ENCODE peak calls at places on chromosomes 1 and 21, in seven cellular contexts. One of them, this sample, is unnamed.

GRCh38 chr21:43981871-43982210 is 30.3 kb upstream of the TRAPPC10 start:
- DNase-seq in right lobe of liver: no peak
- DNase-seq in activated CD8-positive, alpha-beta memory T cell treated with anti-CD3 and anti-CD28 coated beads, Interleukin-2, amount 50 U/mL, for 48 hours: no peak
- DNase-seq in astrocyte of the spinal cord: no peak
- DNase-seq in heart left ventricle: no peak
- DNase-seq in B cell: no peak
- DNase-seq in IMR-90: no peak
- DNase-seq in this sample: no peak

GRCh38 chr1:230084408-230085177 is 17.6 kb downstream of the GALNT2 start:
- DNase-seq in right lobe of liver: no peak
- DNase-seq in activated CD8-positive, alpha-beta memory T cell treated with anti-CD3 and anti-CD28 coated beads, Interleukin-2, amount 50 U/mL, for 48 hours: peak
- DNase-seq in astrocyte of the spinal cord: peak
- DNase-seq in heart left ventricle: no peak
- DNase-seq in B cell: no peak
- DNase-seq in IMR-90: peak
- DNase-seq in this sample: peak

GRCh38 chr1:214466759-214467585 is 84.4 kb downstream of the PTPN14 start:
- DNase-seq in right lobe of liver: no peak
- DNase-seq in activated CD8-positive, alpha-beta memory T cell treated with anti-CD3 and anti-CD28 coated beads, Interleukin-2, amount 50 U/mL, for 48 hours: no peak
- DNase-seq in astrocyte of the spinal cord: no peak
- DNase-seq in heart left ventricle: no peak
- DNase-seq in B cell: no peak
- DNase-seq in IMR-90: no peak
- DNase-seq in this sample: no peak

GRCh38 chr1:9075023-9075422 is 5.6 kb upstream of the SLC2A5 start:
- DNase-seq in right lobe of liver: no peak
- DNase-seq in activated CD8-positive, alpha-beta memory T cell treated with anti-CD3 and anti-CD28 coated beads, Interleukin-2, amount 50 U/mL, for 48 hours: no peak
- DNase-seq in astrocyte of the spinal cord: no peak
- DNase-seq in heart left ventricle: no peak
- DNase-seq in B cell: peak
- DNase-seq in IMR-90: no peak
- DNase-seq in this sample: no peak

GRCh38 chr21:29205009-29205408 is 74.6 kb downstream of the MAP3K7CL start:
- DNase-seq in right lobe of liver: no peak
- DNase-seq in activated CD8-positive, alpha-beta memory T cell treated with anti-CD3 and anti-CD28 coated beads, Interleukin-2, amount 50 U/mL, for 48 hours: no peak
- DNase-seq in astrocyte of the spinal cord: no peak
- DNase-seq in heart left ventricle: no peak
- DNase-seq in B cell: no peak
- DNase-seq in IMR-90: no peak
- DNase-seq in this sample: no peak

GRCh38 chr1:208172389-208173140 is 71.6 kb downstream of the PLXNA2 start:
- DNase-seq in right lobe of liver: no peak
- DNase-seq in activated CD8-positive, alpha-beta memory T cell treated with anti-CD3 and anti-CD28 coated beads, Interleukin-2, amount 50 U/mL, for 48 hours: no peak
- DNase-seq in astrocyte of the spinal cord: no peak
- DNase-seq in heart left ventricle: no peak
- DNase-seq in B cell: no peak
- DNase-seq in IMR-90: peak
- DNase-seq in this sample: no peak

GRCh38 chr1:40094481-40095110 is 2.5 kb downstream of the PPT1 start:
- DNase-seq in right lobe of liver: no peak
- DNase-seq in activated CD8-positive, alpha-beta memory T cell treated with anti-CD3 and anti-CD28 coated beads, Interleukin-2, amount 50 U/mL, for 48 hours: no peak
- DNase-seq in astrocyte of the spinal cord: no peak
- DNase-seq in heart left ventricle: no peak
- DNase-seq in B cell: no peak
- DNase-seq in IMR-90: no peak
- DNase-seq in this sample: no peak

GRCh38 chr1:21852282-21853129 is 40.4 kb downstream of the LDLRAD2 start:
- DNase-seq in right lobe of liver: no peak
- DNase-seq in activated CD8-positive, alpha-beta memory T cell treated with anti-CD3 and anti-CD28 coated beads, Interleukin-2, amount 50 U/mL, for 48 hours: no peak
- DNase-seq in astrocyte of the spinal cord: no peak
- DNase-seq in heart left ventricle: no peak
- DNase-seq in B cell: peak
- DNase-seq in IMR-90: no peak
- DNase-seq in this sample: no peak

GRCh38 chr1:92446990-92447681 is 39.6 kb downstream of the GFI1 start:
- DNase-seq in right lobe of liver: no peak
- DNase-seq in activated CD8-positive, alpha-beta memory T cell treated with anti-CD3 and anti-CD28 coated beads, Interleukin-2, amount 50 U/mL, for 48 hours: no peak
- DNase-seq in astrocyte of the spinal cord: no peak
- DNase-seq in heart left ventricle: no peak
- DNase-seq in B cell: no peak
- DNase-seq in IMR-90: peak
- DNase-seq in this sample: no peak

GRCh38 chr1:224726783-224727182 is 110.7 kb downstream of the CNIH3 start:
- DNase-seq in right lobe of liver: no peak
- DNase-seq in activated CD8-positive, alpha-beta memory T cell treated with anti-CD3 and anti-CD28 coated beads, Interleukin-2, amount 50 U/mL, for 48 hours: no peak
- DNase-seq in astrocyte of the spinal cord: peak
- DNase-seq in heart left ventricle: no peak
- DNase-seq in B cell: no peak
- DNase-seq in IMR-90: peak
- DNase-seq in this sample: no peak

GRCh38 chr1:240602189-240602588 is 9.8 kb downstream of the GREM2 start:
- DNase-seq in right lobe of liver: no peak
- DNase-seq in activated CD8-positive, alpha-beta memory T cell treated with anti-CD3 and anti-CD28 coated beads, Interleukin-2, amount 50 U/mL, for 48 hours: no peak
- DNase-seq in astrocyte of the spinal cord: peak
- DNase-seq in heart left ventricle: no peak
- DNase-seq in B cell: no peak
- DNase-seq in IMR-90: peak
- DNase-seq in this sample: no peak

GRCh38 chr1:87706198-87706597 is 377.5 kb downstream of the LMO4 start:
- DNase-seq in right lobe of liver: no peak
- DNase-seq in activated CD8-positive, alpha-beta memory T cell treated with anti-CD3 and anti-CD28 coated beads, Interleukin-2, amount 50 U/mL, for 48 hours: no peak
- DNase-seq in astrocyte of the spinal cord: peak
- DNase-seq in heart left ventricle: no peak
- DNase-seq in B cell: no peak
- DNase-seq in IMR-90: peak
- DNase-seq in this sample: no peak

GRCh38 chr1:232617237-232617636 is 12.7 kb downstream of the SIPA1L2 start:
- DNase-seq in right lobe of liver: no peak
- DNase-seq in activated CD8-positive, alpha-beta memory T cell treated with anti-CD3 and anti-CD28 coated beads, Interleukin-2, amount 50 U/mL, for 48 hours: no peak
- DNase-seq in astrocyte of the spinal cord: no peak
- DNase-seq in heart left ventricle: no peak
- DNase-seq in B cell: no peak
- DNase-seq in IMR-90: no peak
- DNase-seq in this sample: no peak

GRCh38 chr1:226603030-226603960 is 54.7 kb downstream of the STUM start:
- DNase-seq in right lobe of liver: peak
- DNase-seq in activated CD8-positive, alpha-beta memory T cell treated with anti-CD3 and anti-CD28 coated beads, Interleukin-2, amount 50 U/mL, for 48 hours: no peak
- DNase-seq in astrocyte of the spinal cord: peak
- DNase-seq in heart left ventricle: no peak
- DNase-seq in B cell: no peak
- DNase-seq in IMR-90: peak
- DNase-seq in this sample: no peak

GRCh38 chr1:25856856-25857255 is 2.4 kb downstream of the AUNIP start:
- DNase-seq in right lobe of liver: no peak
- DNase-seq in activated CD8-positive, alpha-beta memory T cell treated with anti-CD3 and anti-CD28 coated beads, Interleukin-2, amount 50 U/mL, for 48 hours: no peak
- DNase-seq in astrocyte of the spinal cord: no peak
- DNase-seq in heart left ventricle: no peak
- DNase-seq in B cell: no peak
- DNase-seq in IMR-90: no peak
- DNase-seq in this sample: no peak

GRCh38 chr1:183094376-183094775 is 71.2 kb downstream of the LAMC1 start:
- DNase-seq in right lobe of liver: no peak
- DNase-seq in activated CD8-positive, alpha-beta memory T cell treated with anti-CD3 and anti-CD28 coated beads, Interleukin-2, amount 50 U/mL, for 48 hours: no peak
- DNase-seq in astrocyte of the spinal cord: no peak
- DNase-seq in heart left ventricle: no peak
- DNase-seq in B cell: no peak
- DNase-seq in IMR-90: peak
- DNase-seq in this sample: no peak

GRCh38 chr1:36306210-36306901 is at the start of gene SH3D21:
- DNase-seq in right lobe of liver: peak
- DNase-seq in activated CD8-positive, alpha-beta memory T cell treated with anti-CD3 and anti-CD28 coated beads, Interleukin-2, amount 50 U/mL, for 48 hours: peak
- DNase-seq in astrocyte of the spinal cord: peak
- DNase-seq in heart left ventricle: peak
- DNase-seq in B cell: peak
- DNase-seq in IMR-90: no peak
- DNase-seq in this sample: no peak

GRCh38 chr1:171252482-171252881 is 4.2 kb downstream of the FMO1 start:
- DNase-seq in right lobe of liver: no peak
- DNase-seq in activated CD8-positive, alpha-beta memory T cell treated with anti-CD3 and anti-CD28 coated beads, Interleukin-2, amount 50 U/mL, for 48 hours: no peak
- DNase-seq in astrocyte of the spinal cord: no peak
- DNase-seq in heart left ventricle: no peak
- DNase-seq in B cell: peak
- DNase-seq in IMR-90: no peak
- DNase-seq in this sample: no peak

GRCh38 chr21:42350271-42350885 is 416 bp downstream of the TFF2 start:
- DNase-seq in right lobe of liver: peak
- DNase-seq in activated CD8-positive, alpha-beta memory T cell treated with anti-CD3 and anti-CD28 coated beads, Interleukin-2, amount 50 U/mL, for 48 hours: peak
- DNase-seq in astrocyte of the spinal cord: no peak
- DNase-seq in heart left ventricle: no peak
- DNase-seq in B cell: no peak
- DNase-seq in IMR-90: no peak
- DNase-seq in this sample: no peak

GRCh38 chr21:37848721-37849490 is 67.4 kb downstream of the KCNJ6 start:
- DNase-seq in right lobe of liver: no peak
- DNase-seq in activated CD8-positive, alpha-beta memory T cell treated with anti-CD3 and anti-CD28 coated beads, Interleukin-2, amount 50 U/mL, for 48 hours: no peak
- DNase-seq in astrocyte of the spinal cord: peak
- DNase-seq in heart left ventricle: no peak
- DNase-seq in B cell: no peak
- DNase-seq in IMR-90: no peak
- DNase-seq in this sample: no peak

GRCh38 chr1:115219937-115220336 is 118.1 kb downstream of the NGF start:
- DNase-seq in right lobe of liver: no peak
- DNase-seq in activated CD8-positive, alpha-beta memory T cell treated with anti-CD3 and anti-CD28 coated beads, Interleukin-2, amount 50 U/mL, for 48 hours: no peak
- DNase-seq in astrocyte of the spinal cord: no peak
- DNase-seq in heart left ventricle: no peak
- DNase-seq in B cell: no peak
- DNase-seq in IMR-90: no peak
- DNase-seq in this sample: no peak

GRCh38 chr1:50603274-50604271 is 180.3 kb upstream of the DMRTA2 start:
- DNase-seq in right lobe of liver: no peak
- DNase-seq in activated CD8-positive, alpha-beta memory T cell treated with anti-CD3 and anti-CD28 coated beads, Interleukin-2, amount 50 U/mL, for 48 hours: no peak
- DNase-seq in astrocyte of the spinal cord: peak
- DNase-seq in heart left ventricle: no peak
- DNase-seq in B cell: no peak
- DNase-seq in IMR-90: peak
- DNase-seq in this sample: no peak

GRCh38 chr1:63547621-63548294 is 24.4 kb downstream of the EFCAB7 start:
- DNase-seq in right lobe of liver: no peak
- DNase-seq in activated CD8-positive, alpha-beta memory T cell treated with anti-CD3 and anti-CD28 coated beads, Interleukin-2, amount 50 U/mL, for 48 hours: no peak
- DNase-seq in astrocyte of the spinal cord: no peak
- DNase-seq in heart left ventricle: no peak
- DNase-seq in B cell: no peak
- DNase-seq in IMR-90: peak
- DNase-seq in this sample: no peak

GRCh38 chr1:247299723-247300381 is 31.8 kb downstream of the ZNF496 start:
- DNase-seq in right lobe of liver: no peak
- DNase-seq in activated CD8-positive, alpha-beta memory T cell treated with anti-CD3 and anti-CD28 coated beads, Interleukin-2, amount 50 U/mL, for 48 hours: no peak
- DNase-seq in astrocyte of the spinal cord: no peak
- DNase-seq in heart left ventricle: no peak
- DNase-seq in B cell: no peak
- DNase-seq in IMR-90: no peak
- DNase-seq in this sample: no peak

GRCh38 chr1:114258633-114259032 is 105.0 kb upstream of the SYT6 start:
- DNase-seq in right lobe of liver: no peak
- DNase-seq in activated CD8-positive, alpha-beta memory T cell treated with anti-CD3 and anti-CD28 coated beads, Interleukin-2, amount 50 U/mL, for 48 hours: no peak
- DNase-seq in astrocyte of the spinal cord: no peak
- DNase-seq in heart left ventricle: no peak
- DNase-seq in B cell: no peak
- DNase-seq in IMR-90: no peak
- DNase-seq in this sample: no peak

GRCh38 chr1:193524616-193525015 is 338.2 kb upstream of the B3GALT2 start:
- DNase-seq in right lobe of liver: no peak
- DNase-seq in activated CD8-positive, alpha-beta memory T cell treated with anti-CD3 and anti-CD28 coated beads, Interleukin-2, amount 50 U/mL, for 48 hours: no peak
- DNase-seq in astrocyte of the spinal cord: no peak
- DNase-seq in heart left ventricle: no peak
- DNase-seq in B cell: no peak
- DNase-seq in IMR-90: no peak
- DNase-seq in this sample: no peak

GRCh38 chr1:20437640-20438039 is 48.4 kb downstream of the CAMK2N1 start:
- DNase-seq in right lobe of liver: no peak
- DNase-seq in activated CD8-positive, alpha-beta memory T cell treated with anti-CD3 and anti-CD28 coated beads, Interleukin-2, amount 50 U/mL, for 48 hours: no peak
- DNase-seq in astrocyte of the spinal cord: no peak
- DNase-seq in heart left ventricle: no peak
- DNase-seq in B cell: no peak
- DNase-seq in IMR-90: no peak
- DNase-seq in this sample: no peak

GRCh38 chr21:35390013-35390776 is 341.1 kb upstream of the RUNX1 start:
- DNase-seq in right lobe of liver: no peak
- DNase-seq in activated CD8-positive, alpha-beta memory T cell treated with anti-CD3 and anti-CD28 coated beads, Interleukin-2, amount 50 U/mL, for 48 hours: no peak
- DNase-seq in astrocyte of the spinal cord: peak
- DNase-seq in heart left ventricle: no peak
- DNase-seq in B cell: no peak
- DNase-seq in IMR-90: peak
- DNase-seq in this sample: no peak

GRCh38 chr1:206770531-206771352 is at the start of gene IL19:
- DNase-seq in right lobe of liver: no peak
- DNase-seq in activated CD8-positive, alpha-beta memory T cell treated with anti-CD3 and anti-CD28 coated beads, Interleukin-2, amount 50 U/mL, for 48 hours: no peak
- DNase-seq in astrocyte of the spinal cord: peak
- DNase-seq in heart left ventricle: no peak
- DNase-seq in B cell: no peak
- DNase-seq in IMR-90: peak
- DNase-seq in this sample: no peak

GRCh38 chr1:150995896-150996295 is 10.8 kb downstream of the MINDY1 start:
- DNase-seq in right lobe of liver: no peak
- DNase-seq in activated CD8-positive, alpha-beta memory T cell treated with anti-CD3 and anti-CD28 coated beads, Interleukin-2, amount 50 U/mL, for 48 hours: no peak
- DNase-seq in astrocyte of the spinal cord: no peak
- DNase-seq in heart left ventricle: no peak
- DNase-seq in B cell: peak
- DNase-seq in IMR-90: no peak
- DNase-seq in this sample: no peak

GRCh38 chr1:119582801-119583200 is 65.3 kb downstream of the ZNF697 start:
- DNase-seq in right lobe of liver: peak
- DNase-seq in activated CD8-positive, alpha-beta memory T cell treated with anti-CD3 and anti-CD28 coated beads, Interleukin-2, amount 50 U/mL, for 48 hours: no peak
- DNase-seq in astrocyte of the spinal cord: peak
- DNase-seq in heart left ventricle: peak
- DNase-seq in B cell: peak
- DNase-seq in IMR-90: peak
- DNase-seq in this sample: peak

GRCh38 chr1:183687546-183688279 is 34.6 kb upstream of the APOBEC4 start:
- DNase-seq in right lobe of liver: no peak
- DNase-seq in activated CD8-positive, alpha-beta memory T cell treated with anti-CD3 and anti-CD28 coated beads, Interleukin-2, amount 50 U/mL, for 48 hours: no peak
- DNase-seq in astrocyte of the spinal cord: no peak
- DNase-seq in heart left ventricle: no peak
- DNase-seq in B cell: no peak
- DNase-seq in IMR-90: no peak
- DNase-seq in this sample: no peak

GRCh38 chr1:244047739-244048565 is 3.1 kb upstream of the ZBTB18 start:
- DNase-seq in right lobe of liver: peak
- DNase-seq in activated CD8-positive, alpha-beta memory T cell treated with anti-CD3 and anti-CD28 coated beads, Interleukin-2, amount 50 U/mL, for 48 hours: peak
- DNase-seq in astrocyte of the spinal cord: peak
- DNase-seq in heart left ventricle: peak
- DNase-seq in B cell: peak
- DNase-seq in IMR-90: peak
- DNase-seq in this sample: peak

GRCh38 chr1:16249838-16250241 is 12.9 kb upstream of the CPLANE2 start:
- DNase-seq in right lobe of liver: peak
- DNase-seq in activated CD8-positive, alpha-beta memory T cell treated with anti-CD3 and anti-CD28 coated beads, Interleukin-2, amount 50 U/mL, for 48 hours: peak
- DNase-seq in astrocyte of the spinal cord: peak
- DNase-seq in heart left ventricle: no peak
- DNase-seq in B cell: no peak
- DNase-seq in IMR-90: peak
- DNase-seq in this sample: no peak

GRCh38 chr1:225848044-225848955 is 33.9 kb downstream of the TMEM63A start:
- DNase-seq in right lobe of liver: peak
- DNase-seq in activated CD8-positive, alpha-beta memory T cell treated with anti-CD3 and anti-CD28 coated beads, Interleukin-2, amount 50 U/mL, for 48 hours: no peak
- DNase-seq in astrocyte of the spinal cord: no peak
- DNase-seq in heart left ventricle: no peak
- DNase-seq in B cell: peak
- DNase-seq in IMR-90: peak
- DNase-seq in this sample: no peak

GRCh38 chr1:241950390-241950789 is 7.2 kb upstream of the BECN2 start:
- DNase-seq in right lobe of liver: no peak
- DNase-seq in activated CD8-positive, alpha-beta memory T cell treated with anti-CD3 and anti-CD28 coated beads, Interleukin-2, amount 50 U/mL, for 48 hours: no peak
- DNase-seq in astrocyte of the spinal cord: peak
- DNase-seq in heart left ventricle: no peak
- DNase-seq in B cell: no peak
- DNase-seq in IMR-90: peak
- DNase-seq in this sample: no peak

GRCh38 chr1:182197555-182197954 is 136.0 kb upstream of the ZNF648 start:
- DNase-seq in right lobe of liver: no peak
- DNase-seq in activated CD8-positive, alpha-beta memory T cell treated with anti-CD3 and anti-CD28 coated beads, Interleukin-2, amount 50 U/mL, for 48 hours: no peak
- DNase-seq in astrocyte of the spinal cord: no peak
- DNase-seq in heart left ventricle: no peak
- DNase-seq in B cell: no peak
- DNase-seq in IMR-90: no peak
- DNase-seq in this sample: no peak

This sample was measured in NCI-H460.